ENCODE peak calls at places on chromosome 4, in four cellular contexts. L, B, G and D are unnamed samples.

GRCh38 chr4:121819216-121819980 is 4.3 kb downstream of the CCNA2 start:
- DNase-seq in L (no peak), B (no peak), G (no peak), D (no peak)

GRCh38 chr4:24477919-24478318 is 106.4 kb downstream of the DHX15 start:
- DNase-seq in L (peak; percentile 51), B (no peak), G (peak; percentile 12), D (no peak)

GRCh38 chr4:168877407-168877778 is 132.7 kb downstream of the CBR4 start:
- DNase-seq in L (no peak), B (no peak), G (no peak), D (no peak)

GRCh38 chr4:67575232-67575888 is 16.8 kb downstream of the STAP1 start:
- DNase-seq in L (no peak), B (no peak), G (no peak), D (no peak)

GRCh38 chr4:125346616-125347015 is 31.9 kb downstream of the FAT4 start:
- DNase-seq in L (no peak), B (no peak), G (no peak), D (no peak)

GRCh38 chr4:2304877-2305561 is 43.1 kb upstream of the MXD4 start:
- DNase-seq in L (no peak), B (no peak), G (no peak), D (no peak)

GRCh38 chr4:121198261-121198660 is 34.1 kb upstream of the TNIP3 start:
- DNase-seq in L (no peak), B (no peak), G (no peak), D (no peak)

GRCh38 chr4:54643172-54643571 is 14.6 kb upstream of the KIT start:
- DNase-seq in L (no peak), B (no peak), G (no peak), D (no peak)

GRCh38 chr4:72997409-72997808 is 72.1 kb downstream of the COX18 start:
- DNase-seq in L (no peak), B (peak; percentile 66), G (no peak), D (no peak)

GRCh38 chr4:1910643-1911042 is 39.5 kb downstream of the NSD2 start:
- DNase-seq in L (no peak), B (no peak), G (peak; percentile 62), D (no peak)

GRCh38 chr4:83362492-83363329 is 28.1 kb upstream of the HPSE start:
- DNase-seq in L (no peak), B (no peak), G (no peak), D (no peak)

GRCh38 chr4:32519060-32519459 is 1798.9 kb downstream of the PCDH7 start:
- DNase-seq in L (no peak), B (no peak), G (no peak), D (no peak)

GRCh38 chr4:86717651-86718050 is 123.5 kb downstream of the PTPN13 start:
- DNase-seq in L (no peak), B (no peak), G (no peak), D (no peak)

GRCh38 chr4:155759372-155760252 is 791 bp downstream of the GUCY1B1 start:
- DNase-seq in L (peak; percentile 86), B (peak; percentile 79), G (peak; percentile 69), D (peak; percentile 27)
- H3K27ac ChIP-seq in L (peak overlapping the region; percentile 95), B (peak overlapping the region; percentile 85), G (peak overlapping the region; percentile 24), D (peak overlapping the region; percentile 93)

DNA sequence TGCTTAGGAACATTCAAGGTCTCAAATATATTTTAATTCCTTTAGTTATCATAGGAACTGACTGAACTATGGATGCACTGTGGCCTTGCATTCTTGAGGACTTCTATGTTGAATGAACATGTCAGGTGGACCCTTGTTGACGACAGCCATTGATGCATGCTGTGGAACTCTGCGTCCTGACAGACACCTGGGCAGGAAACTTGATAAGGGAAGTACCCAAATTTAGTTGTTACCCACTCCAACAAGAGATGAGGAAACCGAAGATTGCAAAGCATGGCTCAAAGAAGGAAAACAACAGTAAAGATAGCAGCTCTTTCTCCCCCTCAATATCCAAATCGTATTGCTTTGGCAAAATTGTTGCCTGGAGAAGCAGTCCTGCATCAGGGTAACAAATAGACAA is 540.0 kb upstream of the NR3C2 start:
- DNase-seq in L (no peak), B (no peak), G (no peak), D (no peak)
- H3K36me3 ChIP-seq in L (no peaks in the 10 kb centered on the region), B (no peaks in the 10 kb centered on the region), G (no peaks in the 10 kb centered on the region), D (no peaks in the 10 kb centered on the region)

GRCh38 chr4:150619032-150619431 is 37.1 kb downstream of the MAB21L2 start:
- DNase-seq in L (no peak), B (no peak), G (no peak), D (no peak)
- H3K4me3 ChIP-seq in L (no peak overlapping the region), B (no peak overlapping the region), G (no peak overlapping the region), D (no peak overlapping the region)

GRCh38 chr4:106650701-106651100 is 282.1 kb upstream of the GIMD1 start:
- DNase-seq in L (no peak), B (no peak), G (no peak), D (no peak)

GRCh38 chr4:106647451-106647850 is 278.9 kb upstream of the GIMD1 start:
- DNase-seq in L (no peak), B (no peak), G (no peak), D (no peak)

GRCh38 chr4:106652095-106652494 is 283.5 kb upstream of the GIMD1 start:
- DNase-seq in L (no peak), B (no peak), G (no peak), D (no peak)
- H3K27ac ChIP-seq in L (no peak overlapping the region), B (no peak overlapping the region), G (no peak overlapping the region), D (no peak overlapping the region)

DNA sequence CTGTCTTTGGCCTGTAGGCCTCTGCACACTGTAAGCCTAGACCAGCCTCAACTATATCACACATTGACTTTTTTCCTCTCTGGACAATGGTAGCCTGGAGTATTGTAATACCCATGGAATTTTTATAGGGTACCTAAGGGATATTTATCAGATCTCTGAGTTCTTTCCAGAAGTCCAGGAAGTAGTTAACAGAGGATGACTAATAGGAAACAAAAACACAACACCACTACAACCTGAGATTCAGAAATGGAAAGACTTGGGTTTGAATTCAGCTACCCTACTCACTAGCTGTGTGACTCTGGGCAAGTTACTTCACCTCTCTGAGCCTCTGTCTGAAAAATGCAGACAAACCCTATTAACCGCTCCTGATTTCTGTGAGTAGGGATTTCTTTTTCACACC is 7.7 kb upstream of the STX18 start:
- DNase-seq in L (no peak), B (no peak), G (no peak), D (no peak)
- H3K36me3 ChIP-seq in L (peaks cover 33% of the 10 kb centered on the region), B (no peaks in the 10 kb centered on the region), G (peaks cover 10% of the 10 kb centered on the region), D (peaks cover 7% of the 10 kb centered on the region)

GRCh38 chr4:140049024-140049923 is 104.7 kb downstream of the MAML3 start:
- DNase-seq in L (no peak), B (peak; percentile 65), G (peak; percentile 67), D (no peak)
- H3K4me3 ChIP-seq in L (peak overlapping the region; percentile 57), B (peak overlapping the region; percentile 44), G (no peak overlapping the region), D (peak overlapping the region; percentile 70)

GRCh38 chr4:183727482-183727881 is 68.4 kb downstream of the TRAPPC11 start:
- DNase-seq in L (no peak), B (no peak), G (no peak), D (no peak)

GRCh38 chr4:183723561-183724228 is 64.6 kb downstream of the TRAPPC11 start:
- DNase-seq in L (no peak), B (no peak), G (no peak), D (no peak)

GRCh38 chr4:183718876-183719275 is 59.8 kb downstream of the TRAPPC11 start:
- DNase-seq in L (no peak), B (no peak), G (no peak), D (no peak)

GRCh38 chr4:183721207-183722081 is 62.4 kb downstream of the TRAPPC11 start:
- DNase-seq in L (peak; percentile 70), B (peak; percentile 88), G (peak; percentile 32), D (no peak)

GRCh38 chr4:183722738-183723560 is 63.9 kb downstream of the TRAPPC11 start:
- DNase-seq in L (peak; percentile 63), B (peak; percentile 84), G (peak; percentile 67), D (no peak)
- H3K27ac ChIP-seq in L (peak overlapping the region; percentile 77), B (no peak overlapping the region), G (no peak overlapping the region), D (no peak overlapping the region)

GRCh38 chr4:184422378-184422777 is 52.0 kb downstream of the IRF2 start:
- DNase-seq in L (no peak), B (no peak), G (no peak), D (no peak)

GRCh38 chr4:184424279-184424678 is 50.1 kb downstream of the IRF2 start:
- DNase-seq in L (no peak), B (no peak), G (no peak), D (no peak)

GRCh38 chr4:184424993-184425758 is 49.2 kb downstream of the IRF2 start:
- DNase-seq in L (peak; percentile 27), B (no peak), G (peak; percentile 23), D (no peak)

GRCh38 chr4:184421558-184422155 is 52.7 kb downstream of the IRF2 start:
- DNase-seq in L (no peak), B (no peak), G (no peak), D (no peak)

GRCh38 chr4:184423003-184423686 is 51.2 kb downstream of the IRF2 start:
- DNase-seq in L (no peak), B (no peak), G (no peak), D (no peak)
- H3K36me3 ChIP-seq in L (peaks cover 70% of the 10 kb centered on the region), B (peaks cover 53% of the 10 kb centered on the region), G (peaks cover 9% of the 10 kb centered on the region), D (peaks cover 2% of the 10 kb centered on the region)

GRCh38 chr4:8050555-8051206 is 107.9 kb downstream of the ABLIM2 start:
- DNase-seq in L (peak; percentile 86), B (peak; percentile 87), G (peak; percentile 88), D (peak; percentile 20)
- H3K4me3 ChIP-seq in L (peak overlapping the region; percentile 47), B (no peak overlapping the region), G (no peak overlapping the region), D (peak overlapping the region; percentile 54)

GRCh38 chr4:15470149-15470520 is 453 bp downstream of the CC2D2A start:
- DNase-seq in L (no peak), B (no peak), G (no peak), D (no peak)

GRCh38 chr4:15466596-15466995 is 3.1 kb upstream of the CC2D2A start:
- DNase-seq in L (no peak), B (no peak), G (no peak), D (no peak)

DNA sequence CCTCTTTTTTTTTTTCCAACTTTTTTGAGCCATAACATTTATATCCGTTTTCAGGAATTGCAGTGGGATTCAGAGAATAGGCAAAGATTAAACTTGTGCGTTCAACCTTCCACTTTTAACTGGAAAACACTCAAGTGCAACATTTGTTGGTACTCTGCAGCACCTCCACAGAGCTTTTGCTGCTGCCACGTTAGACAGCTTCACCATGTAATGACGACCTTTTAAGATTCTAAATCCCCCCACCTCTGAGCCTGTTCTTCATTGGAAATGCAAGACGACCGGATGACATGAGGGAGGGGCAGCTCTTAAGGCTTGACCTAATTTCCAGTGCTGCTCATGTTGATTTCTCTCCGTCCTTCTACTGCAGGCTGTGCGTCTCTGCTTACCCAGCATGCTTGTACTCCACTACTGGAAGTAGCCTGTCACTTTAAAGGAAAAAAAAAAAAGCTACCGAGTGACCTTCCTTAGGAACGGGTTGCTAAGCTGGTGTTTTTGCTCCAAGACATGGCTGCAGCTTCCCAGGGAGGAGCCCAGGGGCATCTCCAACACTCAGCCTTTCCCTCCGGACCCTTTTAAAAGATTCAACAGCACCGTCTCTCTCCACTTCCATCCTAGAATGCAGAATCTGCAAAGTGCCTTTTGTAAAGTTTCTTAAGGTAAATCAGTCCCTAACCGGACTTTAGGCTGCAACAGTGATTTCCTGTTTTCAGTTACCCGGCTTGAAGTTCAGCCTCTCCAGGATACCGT is at the start of gene CC2D2A:
- DNase-seq in L (no peak), B (no peak), G (peak; percentile 65), D (no peak)
- H3K27ac ChIP-seq in L (peak within 1 kb of the TSS; percentile 73), B (peak within 1 kb of the TSS; percentile 74), G (peak within 1 kb of the TSS; percentile 80), D (peak within 1 kb of the TSS; percentile 47)